ENCODE peak calls at places on chromosomes 16 and 17, in four cellular contexts. C is HepG2, Y is MM.1S, Q is lung. X is an unnamed sample. For H3K4me1, the result is how much of the 10 kb centered on the place peaks cover.

GRCh38 chr17:28567604-28568003 is 3.7 kb downstream of the PIGS start:
- DNase-seq in C (no peak), Y (no peak), Q (no peak), X (no peak)

GRCh38 chr17:28405632-28406477 is at the start of gene SLC46A1:
- DNase-seq in C (peak), Y (peak), Q (peak), X (no peak)

GRCh38 chr16:56616608-56617211 is 8.3 kb downstream of the MT2A start:
- DNase-seq in C (no peak), Y (no peak), Q (no peak), X (no peak)

GRCh38 chr16:29806641-29807425 is 504 bp downstream of the MAZ start:
- DNase-seq in C (peak), Y (peak), Q (no peak), X (no peak)

GRCh38 chr17:16339402-16339801 is 13.9 kb downstream of the CENPV start:
- DNase-seq in C (no peak), Y (no peak), Q (no peak), X (no peak)

GRCh38 chr17:35242158-35242804 is 591 bp upstream of the SLFN5 start:
- DNase-seq in C (peak), Y (peak), Q (peak), X (no peak)

GRCh38 chr17:65324977-65325376 is 187.8 kb downstream of the RGS9 start:
- DNase-seq in C (no peak), Y (no peak), Q (peak), X (no peak)

GRCh38 chr16:19008770-19009169 is 25.0 kb downstream of the TMC7 start:
- DNase-seq in C (peak), Y (no peak), Q (no peak), X (no peak)

GRCh38 chr17:2157081-2157480 is 102.2 kb downstream of the HIC1 start:
- DNase-seq in C (no peak), Y (no peak), Q (no peak), X (no peak)

GRCh38 chr17:10428781-10429180 is 7.0 kb upstream of the MYH8 start:
- DNase-seq in C (no peak), Y (no peak), Q (no peak), X (no peak)

GRCh38 chr17:72976971-72977767 is 115.3 kb downstream of the SLC39A11 start:
- DNase-seq in C (no peak), Y (no peak), Q (peak), X (no peak)

GRCh38 chr17:55314784-55315491 is 50.2 kb downstream of the HLF start:
- DNase-seq in C (no peak), Y (no peak), Q (no peak), X (no peak)

GRCh38 chr17:48129981-48130380 is 22.4 kb downstream of the SNX11 start:
- DNase-seq in C (no peak), Y (no peak), Q (no peak), X (no peak)

GRCh38 chr17:19275457-19276082 is 38.4 kb downstream of the EPN2 start:
- DNase-seq in C (no peak), Y (no peak), Q (no peak), X (no peak)

GRCh38 chr17:17837380-17837821 is 615 bp upstream of the SREBF1 start:
- DNase-seq in C (peak), Y (no peak), Q (peak), X (no peak)

GRCh38 chr17:77602062-77602746 is 356.3 kb upstream of the TNRC6C start:
- DNase-seq in C (no peak), Y (no peak), Q (no peak), X (no peak)

GRCh38 chr17:34613064-34614019 is 34.0 kb downstream of the TMEM132E start:
- DNase-seq in C (no peak), Y (no peak), Q (no peak), X (no peak)

GRCh38 chr16:61246592-61246991 is 789.6 kb downstream of the CDH8 start:
- DNase-seq in C (no peak), Y (no peak), Q (no peak), X (no peak)

GRCh38 chr17:10032142-10032541 is 127.1 kb upstream of the RCVRN start:
- DNase-seq in C (no peak), Y (no peak), Q (no peak), X (no peak)

GRCh38 chr16:27313422-27314160 is at the start of gene IL4R:
- DNase-seq in C (peak), Y (peak), Q (peak), X (no peak)

GRCh38 chr17:80952291-80952690 is 39.4 kb upstream of the CHMP6 start:
- DNase-seq in C (no peak), Y (no peak), Q (no peak), X (no peak)

GRCh38 chr17:79005063-79005861 is 4.3 kb downstream of the CANT1 start:
- DNase-seq in C (no peak), Y (no peak), Q (peak), X (no peak)

GRCh38 chr17:81885869-81886548 is 5.4 kb downstream of the ALYREF start:
- DNase-seq in C (no peak), Y (no peak), Q (no peak), X (no peak)

GRCh38 chr17:42937712-42938596 is 26.3 kb downstream of the AARSD1 start:
- DNase-seq in C (peak), Y (peak), Q (peak), X (no peak)

GRCh38 chr16:81593481-81593880 is 148.9 kb downstream of the CMIP start:
- DNase-seq in C (no peak), Y (no peak), Q (no peak), X (no peak)

GRCh38 chr17:42878123-42878880 is 22.3 kb upstream of the G6PC1 start:
- DNase-seq in C (peak), Y (peak), Q (no peak), X (no peak)

GRCh38 chr16:77581706-77582105 is 140.6 kb upstream of the NUDT7 start:
- DNase-seq in C (no peak), Y (no peak), Q (no peak), X (no peak)

GRCh38 chr16:67241008-67241900 is 6.0 kb downstream of the FHOD1 start:
- DNase-seq in C (peak), Y (no peak), Q (peak), X (no peak)

GRCh38 chr16:27317738-27318398 is 4.1 kb downstream of the IL4R start:
- DNase-seq in C (no peak), Y (no peak), Q (no peak), X (no peak)

GRCh38 chr17:82888583-82889495 is 49.0 kb upstream of the ZNF750 start:
- DNase-seq in C (peak), Y (no peak), Q (peak), X (no peak)

GRCh38 chr16:48997946-48998345 is 283.7 kb downstream of the CBLN1 start:
- DNase-seq in C (no peak), Y (no peak), Q (no peak), X (no peak)

GRCh38 chr17:45355087-45355486 is 38.3 kb upstream of the MAP3K14 start:
- DNase-seq in C (no peak), Y (no peak), Q (no peak), X (no peak)

GRCh38 chr17:49521521-49522185 is 26.6 kb downstream of the NGFR start:
- DNase-seq in C (no peak), Y (no peak), Q (no peak), X (no peak)

GRCh38 chr17:41968676-41969075 is 2.1 kb downstream of the CNP start:
- DNase-seq in C (no peak), Y (no peak), Q (no peak), X (no peak)

GRCh38 chr17:3956983-3957382 is 7.3 kb downstream of the ATP2A3 start:
- DNase-seq in C (no peak), Y (no peak), Q (no peak), X (no peak)
- H3K27ac ChIP-seq in C (no peak), Y (no peak), Q (no peak), X (no peak)

GRCh38 chr17:38879878-38880727 is 10.2 kb downstream of the LASP1 start:
- DNase-seq in C (no peak), Y (peak), Q (no peak), X (no peak)
- H3K4me1 ChIP-seq in C (half or more), Y (under half), Q (under half), X (half or more)

DNA sequence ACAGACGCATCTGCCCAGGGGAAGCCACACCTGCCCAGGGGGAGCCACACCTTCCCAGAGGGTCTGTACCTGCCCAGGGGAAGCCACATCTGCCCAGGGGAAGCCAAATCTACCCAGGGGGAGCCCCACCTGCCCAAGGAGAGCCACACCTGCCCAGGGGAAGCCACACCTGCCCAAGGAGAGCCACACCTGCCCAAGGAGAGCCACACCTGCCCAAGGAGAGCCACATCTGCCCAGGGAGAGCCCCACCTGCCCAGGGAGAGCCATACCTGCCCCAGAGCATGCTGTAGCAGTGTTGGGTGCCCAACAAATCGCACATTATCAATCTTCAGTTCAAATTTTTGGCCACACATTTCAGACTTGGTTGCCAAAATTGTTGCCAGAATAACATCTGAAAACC is 19.6 kb downstream of the NPRL3 start:
- DNase-seq in C (no peak), Y (no peak), Q (no peak), X (no peak)
- H3K4me3 ChIP-seq in C (no peak), Y (no peak), Q (no peak), X (no peak)

GRCh38 chr17:38449364-38449763 is 21.1 kb downstream of the ARHGAP23 start:
- DNase-seq in C (peak), Y (no peak), Q (no peak), X (no peak)
- H3K27ac ChIP-seq in C (no peak), Y (no peak), Q (peak), X (peak)

GRCh38 chr17:39677581-39678339 is 9.5 kb downstream of the PNMT start:
- DNase-seq in C (no peak), Y (no peak), Q (no peak), X (no peak)

GRCh38 chr17:39678340-39679116 is 9.3 kb downstream of the PGAP3 start:
- DNase-seq in C (no peak), Y (no peak), Q (no peak), X (no peak)

GRCh38 chr17:39676198-39676819 is 8.1 kb downstream of the PNMT start:
- DNase-seq in C (no peak), Y (no peak), Q (peak), X (no peak)

GRCh38 chr17:39675390-39676082 is 7.3 kb downstream of the PNMT start:
- DNase-seq in C (no peak), Y (no peak), Q (no peak), X (no peak)

GRCh38 chr17:39677072-39677471 is 8.8 kb downstream of the PNMT start:
- DNase-seq in C (no peak), Y (no peak), Q (no peak), X (no peak)
- H3K4me1 ChIP-seq in C (half or more), Y (under half), Q (under half), X (half or more)

X was measured in esophagus muscularis mucosa.